ENCODE peak calls at places on chromosomes 11 and 22, in eight cellular contexts. C is hepatocyte, P is cardiac fibroblast, F is kidney epithelial cell, A is psoas muscle, K is cardiac muscle cell, B is neural crest cell, X is foreskin keratinocyte. U is an unnamed sample.

GRCh38 chr11:69915151-69915500 is 95.9 kb upstream of the FGF3 start:
- DNase-seq in C (no peak), P (peak), F (no peak), A (no peak), K (no peak), B (no peak), X (peak), U (no peak)

GRCh38 chr11:58575377-58576020 is at the start of gene LPXN:
- DNase-seq in C (no peak), P (peak), F (no peak), A (no peak), K (no peak), B (no peak), X (peak), U (peak)

GRCh38 chr11:94740975-94741707 is 27.0 kb upstream of the AMOTL1 start:
- DNase-seq in C (peak), P (peak), F (no peak), A (peak), K (peak), B (peak), X (peak), U (no peak)

GRCh38 chr11:64805481-64805880 is 2.5 kb upstream of the MAP4K2 start:
- DNase-seq in C (no peak), P (no peak), F (no peak), A (no peak), K (no peak), B (no peak), X (no peak), U (no peak)

GRCh38 chr11:48049036-48049435 is 68.7 kb downstream of the PTPRJ start:
- DNase-seq in C (no peak), P (no peak), F (no peak), A (no peak), K (no peak), B (no peak), X (no peak), U (no peak)

GRCh38 chr11:9530020-9530628 is 43.3 kb upstream of the WEE1 start:
- DNase-seq in C (no peak), P (no peak), F (no peak), A (no peak), K (peak), B (no peak), X (no peak), U (no peak)

GRCh38 chr11:1342946-1343345 is 33.5 kb upstream of the TOLLIP start:
- DNase-seq in C (no peak), P (no peak), F (no peak), A (no peak), K (no peak), B (no peak), X (no peak), U (no peak)

GRCh38 chr11:134164490-134165370 is 59.0 kb downstream of the NCAPD3 start:
- DNase-seq in C (no peak), P (no peak), F (no peak), A (no peak), K (no peak), B (no peak), X (no peak), U (no peak)

GRCh38 chr22:24427500-24428164 is at the start of gene ADORA2A:
- DNase-seq in C (no peak), P (no peak), F (no peak), A (peak), K (no peak), B (no peak), X (no peak), U (peak)

GRCh38 chr11:124172076-124172475 is 11.1 kb upstream of the OR10D3 start:
- DNase-seq in C (no peak), P (no peak), F (no peak), A (no peak), K (no peak), B (no peak), X (no peak), U (no peak)

GRCh38 chr22:44259366-44260215 is 53.2 kb downstream of the SHISAL1 start:
- DNase-seq in C (no peak), P (no peak), F (no peak), A (peak), K (no peak), B (no peak), X (no peak), U (no peak)

GRCh38 chr11:117144477-117145392 is 648 bp downstream of the PAFAH1B2 start:
- DNase-seq in C (peak), P (peak), F (no peak), A (peak), K (peak), B (peak), X (peak), U (peak)

GRCh38 chr11:15629690-15630321 is 515.1 kb downstream of the INSC start:
- DNase-seq in C (peak), P (peak), F (no peak), A (no peak), K (peak), B (peak), X (no peak), U (no peak)

GRCh38 chr11:128707671-128708070 is 13.8 kb downstream of the FLI1 start:
- DNase-seq in C (no peak), P (peak), F (no peak), A (no peak), K (no peak), B (no peak), X (no peak), U (no peak)

GRCh38 chr11:123176785-123177184 is 18.3 kb downstream of the CLMP start:
- DNase-seq in C (no peak), P (no peak), F (no peak), A (no peak), K (no peak), B (no peak), X (no peak), U (no peak)

GRCh38 chr22:39556970-39557811 is 13.4 kb upstream of the CACNA1I start:
- DNase-seq in C (peak), P (peak), F (no peak), A (no peak), K (peak), B (no peak), X (no peak), U (peak)
- TF ChIP-seq CTCF in C (peak), P (no peak), F (no peak), A (no peak), K (peak), B (no peak), X (peak), U (no peak)

GRCh38 chr11:4821021-4821420 is at the start of gene OR51F2:
- DNase-seq in C (no peak), P (no peak), F (no peak), A (no peak), K (no peak), B (no peak), X (no peak), U (no peak)

GRCh38 chr11:4825132-4825531 is 4.0 kb downstream of the OR51F2 start:
- DNase-seq in C (no peak), P (no peak), F (no peak), A (no peak), K (no peak), B (no peak), X (no peak), U (no peak)

GRCh38 chr11:4830909-4831308 is 9.8 kb downstream of the OR51F2 start:
- DNase-seq in C (no peak), P (no peak), F (no peak), A (no peak), K (no peak), B (no peak), X (no peak), U (no peak)

GRCh38 chr11:4826425-4826824 is 5.3 kb downstream of the OR51F2 start:
- DNase-seq in C (peak), P (peak), F (no peak), A (no peak), K (no peak), B (no peak), X (no peak), U (no peak)
- TF ChIP-seq CTCF in C (peak), P (peak), F (peak), A (peak), K (no peak), B (peak), X (peak), U (no peak)

GRCh38 chr11:130145975-130146776 is 13.4 kb upstream of the ST14 start:
- DNase-seq in C (peak), P (peak), F (peak), A (no peak), K (no peak), B (no peak), X (peak), U (no peak)
- TF ChIP-seq CTCF in C (peak), P (peak), F (peak), A (no peak), K (peak), B (no peak), X (peak), U (no peak)

GRCh38 chr11:34833602-34834001 is 82.6 kb downstream of the APIP start:
- DNase-seq in C (no peak), P (no peak), F (no peak), A (no peak), K (no peak), B (no peak), X (no peak), U (no peak)

GRCh38 chr11:34840736-34841386 is 75.3 kb downstream of the APIP start:
- DNase-seq in C (peak), P (peak), F (no peak), A (no peak), K (peak), B (no peak), X (no peak), U (no peak)

GRCh38 chr11:34839969-34840368 is 76.2 kb downstream of the APIP start:
- DNase-seq in C (no peak), P (no peak), F (no peak), A (no peak), K (no peak), B (no peak), X (no peak), U (no peak)

GRCh38 chr11:34837246-34837856 is 78.8 kb downstream of the APIP start:
- DNase-seq in C (no peak), P (peak), F (no peak), A (no peak), K (no peak), B (no peak), X (no peak), U (no peak)
- TF ChIP-seq CTCF in C (no peak), P (peak), F (no peak), A (no peak), K (no peak), B (no peak), X (peak), U (no peak)

GRCh38 chr11:10893713-10894112 is 35.9 kb upstream of the ZBED5 start:
- DNase-seq in C (peak), P (peak), F (peak), A (no peak), K (no peak), B (no peak), X (no peak), U (no peak)
- TF ChIP-seq CTCF in C (peak), P (peak), F (peak), A (peak), K (no peak), B (no peak), X (no peak), U (no peak)

GRCh38 chr22:17201285-17201945 is 17.8 kb downstream of the ADA2 start:
- DNase-seq in C (peak), P (peak), F (no peak), A (peak), K (peak), B (no peak), X (no peak), U (no peak)

DNA sequence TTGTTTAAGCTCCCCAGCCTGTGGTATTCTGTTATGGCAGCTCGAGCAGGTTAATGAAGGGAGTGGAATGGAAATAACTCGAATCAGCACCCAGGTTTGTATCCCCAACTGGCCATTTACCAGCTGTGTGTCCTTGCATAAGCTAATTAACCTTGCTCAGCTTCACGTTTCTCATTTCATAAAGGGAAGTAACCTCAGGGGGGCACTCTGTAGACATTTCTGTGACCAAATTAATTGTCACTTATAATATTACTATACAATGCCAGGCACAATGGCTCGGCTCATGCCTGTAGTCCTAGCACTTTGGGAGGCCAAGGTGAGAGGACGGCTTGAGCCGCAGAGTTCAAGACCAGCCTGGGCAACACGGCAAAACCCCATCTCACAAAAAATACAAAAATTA is 13.8 kb downstream of the ADA2 start:
- DNase-seq in C (no peak), P (no peak), F (no peak), A (peak), K (no peak), B (no peak), X (no peak), U (no peak)
- TF ChIP-seq CTCF in C (no peak), P (no peak), F (no peak), A (no peak), K (no peak), B (no peak), X (no peak), U (no peak)

GRCh38 chr11:13107544-13108044 is 98.5 kb downstream of the RASSF10 start:
- DNase-seq in C (no peak), P (no peak), F (no peak), A (no peak), K (no peak), B (no peak), X (no peak), U (no peak)
- TF ChIP-seq CTCF in C (no peak), P (no peak), F (no peak), A (no peak), K (no peak), B (no peak), X (no peak), U (no peak)